ENCODE peak calls at places on chromosomes 7 and 10, in ten cellular contexts. T is A549, D is ovary, I is K562, H is HepG2, Q is H1, B is GM12878, N is tibial nerve, K is upper lobe of left lung, X is sigmoid colon. S is an unnamed sample. For H3K4me1, the result is how much of the 10 kb centered on the place peaks cover.

GRCh38 chr7:2966466-2967078 is 77.1 kb downstream of the CARD11 start:
- DNase-seq in B (no peak), Q (no peak), H (no peak), T (no peak), X (peak), N (no peak), K (peak), I (peak), D (no peak), S (no peak)

GRCh38 chr7:128916643-128916915 is 6.1 kb upstream of the KCP start:
- DNase-seq in B (no peak), T (no peak), D (no peak), Q (no peak), N (no peak), I (no peak), X (peak), H (no peak), K (no peak), S (no peak)

GRCh38 chr10:3757638-3758490 is 27.1 kb downstream of the KLF6 start:
- DNase-seq in X (no peak), Q (no peak), K (no peak), D (no peak), B (peak), H (no peak), I (no peak), N (no peak), T (no peak), S (no peak)

GRCh38 chr10:21495686-21496284 is 29.7 kb downstream of the SKIDA1 start:
- DNase-seq in N (peak), K (peak), X (peak), Q (peak), B (peak), D (peak), I (peak), T (peak), H (peak), S (peak)

GRCh38 chr10:46541735-46542566 is 14.5 kb downstream of the GPRIN2 start:
- DNase-seq in N (peak), X (no peak), H (no peak), K (no peak), T (peak), B (no peak), D (peak), I (no peak), Q (no peak), S (peak)

GRCh38 chr7:50940621-50941020 is 157.9 kb upstream of the GRB10 start:
- DNase-seq in I (no peak), Q (no peak), T (no peak), X (no peak), K (no peak), D (no peak), H (no peak), B (no peak), N (no peak), S (no peak)

GRCh38 chr7:99012722-99013121 is 131.2 kb downstream of the SMURF1 start:
- DNase-seq in H (no peak), T (no peak), B (no peak), N (no peak), K (no peak), Q (no peak), I (no peak), X (peak), D (no peak), S (no peak)

GRCh38 chr7:99389772-99390171 is 15.2 kb downstream of the ARPC1B start:
- DNase-seq in D (no peak), X (no peak), K (no peak), B (no peak), I (no peak), Q (no peak), N (no peak), T (no peak), H (no peak), S (no peak)

GRCh38 chr7:93622036-93622714 is 47.7 kb upstream of the CALCR start:
- DNase-seq in D (no peak), H (peak), T (peak), B (no peak), Q (no peak), I (peak), N (no peak), K (no peak), X (no peak), S (no peak)

GRCh38 chr10:83522456-83522855 is 616.9 kb upstream of the GHITM start:
- DNase-seq in N (no peak), B (no peak), T (no peak), Q (no peak), D (no peak), K (no peak), X (no peak), I (no peak), H (no peak), S (no peak)

GRCh38 chr7:101861223-101861775 is 43.9 kb downstream of the CUX1 start:
- DNase-seq in K (no peak), B (no peak), D (no peak), I (no peak), T (no peak), X (peak), N (no peak), Q (no peak), H (no peak), S (no peak)

GRCh38 chr10:82245906-82246305 is 370.9 kb downstream of the NRG3 start:
- DNase-seq in B (no peak), X (no peak), K (no peak), Q (no peak), D (no peak), I (no peak), N (no peak), H (no peak), T (no peak), S (no peak)

GRCh38 chr10:21830037-21830436 is 173.5 kb downstream of the DNAJC1 start:
- DNase-seq in K (no peak), N (no peak), D (no peak), B (no peak), H (no peak), X (no peak), Q (no peak), I (no peak), T (no peak), S (no peak)

GRCh38 chr7:78510580-78511188 is 712.1 kb downstream of the PHTF2 start:
- DNase-seq in T (peak), K (no peak), X (no peak), I (no peak), B (no peak), D (peak), Q (no peak), N (no peak), H (peak), S (peak)

GRCh38 chr10:96935148-96935547 is 103.0 kb downstream of the LCOR start:
- DNase-seq in T (no peak), D (no peak), H (no peak), I (no peak), B (no peak), X (no peak), Q (no peak), N (no peak), K (no peak), S (no peak)

GRCh38 chr10:69333205-69333604 is 54.9 kb downstream of the HK1 start:
- DNase-seq in K (no peak), I (no peak), X (peak), B (no peak), D (no peak), T (no peak), N (no peak), Q (peak), H (no peak), S (no peak)

GRCh38 chr7:26365077-26365896 is 73.6 kb downstream of the SNX10 start:
- DNase-seq in B (peak), N (no peak), Q (no peak), H (peak), T (peak), X (no peak), D (no peak), K (no peak), I (peak), S (peak)

GRCh38 chr10:28924585-28925153 is 247.3 kb downstream of the BAMBI start:
- DNase-seq in Q (no peak), D (no peak), T (no peak), X (no peak), B (no peak), I (no peak), N (no peak), H (no peak), K (no peak), S (no peak)

GRCh38 chr7:121069346-121070100 is 81.0 kb downstream of the CPED1 start:
- DNase-seq in H (no peak), N (no peak), I (peak), T (no peak), Q (no peak), B (no peak), K (no peak), D (no peak), X (no peak), S (no peak)

GRCh38 chr10:335151-335800 is 200.0 kb downstream of the ZMYND11 start:
- DNase-seq in T (peak), I (no peak), N (no peak), X (no peak), D (no peak), Q (no peak), B (no peak), H (no peak), K (no peak), S (no peak)
- H3K4me1 ChIP-seq in T (under half), I (under half), N (under half), X (under half), D (under half), Q (under half), B (under half), H (under half), K (under half), S (under half)

GRCh38 chr7:157437519-157438061 is 100.8 kb downstream of the DNAJB6 start:
- DNase-seq in Q (peak), T (no peak), D (no peak), I (no peak), B (no peak), K (no peak), H (no peak), X (peak), N (no peak), S (no peak)

GRCh38 chr7:157436763-157437480 is 100.1 kb downstream of the DNAJB6 start:
- DNase-seq in B (no peak), H (no peak), N (no peak), Q (peak), T (no peak), I (no peak), D (no peak), X (peak), K (no peak), S (no peak)

GRCh38 chr7:157439761-157440160 is 103.0 kb downstream of the DNAJB6 start:
- DNase-seq in X (peak), D (no peak), Q (no peak), H (no peak), I (no peak), T (no peak), B (no peak), K (no peak), N (no peak), S (no peak)

GRCh38 chr7:157439149-157439548 is 102.3 kb downstream of the DNAJB6 start:
- DNase-seq in Q (no peak), D (no peak), T (no peak), N (no peak), B (no peak), X (peak), K (no peak), H (no peak), I (no peak), S (no peak)

GRCh38 chr7:157438121-157439025 is 101.6 kb downstream of the DNAJB6 start:
- DNase-seq in N (no peak), H (no peak), Q (peak), D (no peak), K (no peak), B (no peak), T (no peak), I (no peak), X (peak), S (no peak)
- TF ChIP-seq POLR2A in N (no peak), H (no peak), Q (no peak), D (no peak), K (no peak), B (no peak), T (no peak), I (no peak), X (no peak), S (no peak)

GRCh38 chr7:124323597-124323996 is 290.7 kb upstream of the TMEM229A start:
- DNase-seq in X (no peak), H (no peak), Q (no peak), D (no peak), I (no peak), B (no peak), K (no peak), T (no peak), N (no peak), S (no peak)
- TF ChIP-seq EP300 in X (no peak), H (no peak), Q (no peak), D (no peak), I (no peak), B (no peak), K (no peak), T (no peak), N (no peak), S (no peak)

GRCh38 chr10:79241629-79241989 is 105.7 kb upstream of the PPIF start:
- DNase-seq in Q (no peak), D (no peak), B (no peak), X (no peak), K (no peak), I (no peak), T (no peak), N (no peak), H (no peak), S (no peak)
- H3K4me1 ChIP-seq in Q (under half), D (under half), B (under half), X (half or more), K (half or more), I (under half), T (under half), N (under half), H (under half), S (half or more)

GRCh38 chr10:103472005-103472404 is 7.0 kb downstream of the CALHM3 start:
- DNase-seq in K (no peak), I (no peak), N (no peak), T (no peak), X (no peak), H (no peak), D (no peak), B (no peak), Q (no peak), S (peak)

GRCh38 chr10:103474077-103474476 is 5.0 kb downstream of the CALHM3 start:
- DNase-seq in Q (no peak), T (no peak), N (no peak), D (no peak), I (no peak), K (no peak), H (no peak), X (no peak), B (no peak), S (no peak)

GRCh38 chr10:103473261-103473671 is 5.8 kb downstream of the CALHM3 start:
- DNase-seq in N (no peak), X (no peak), H (no peak), B (no peak), I (no peak), Q (no peak), T (no peak), D (peak), K (peak), S (no peak)

GRCh38 chr10:103467391-103467790 is 8.7 kb upstream of the CALHM1 start:
- DNase-seq in T (no peak), N (no peak), B (peak), K (no peak), I (no peak), Q (no peak), H (no peak), X (no peak), D (no peak), S (no peak)

GRCh38 chr10:103470755-103471653 is 8.0 kb downstream of the CALHM3 start:
- DNase-seq in T (no peak), B (peak), K (no peak), X (no peak), D (peak), I (peak), N (no peak), H (no peak), Q (no peak), S (peak)
- TF ChIP-seq POLR2A in T (no peak), B (peak), K (no peak), X (no peak), D (no peak), I (no peak), N (no peak), H (no peak), Q (no peak), S (no peak)

DNA sequence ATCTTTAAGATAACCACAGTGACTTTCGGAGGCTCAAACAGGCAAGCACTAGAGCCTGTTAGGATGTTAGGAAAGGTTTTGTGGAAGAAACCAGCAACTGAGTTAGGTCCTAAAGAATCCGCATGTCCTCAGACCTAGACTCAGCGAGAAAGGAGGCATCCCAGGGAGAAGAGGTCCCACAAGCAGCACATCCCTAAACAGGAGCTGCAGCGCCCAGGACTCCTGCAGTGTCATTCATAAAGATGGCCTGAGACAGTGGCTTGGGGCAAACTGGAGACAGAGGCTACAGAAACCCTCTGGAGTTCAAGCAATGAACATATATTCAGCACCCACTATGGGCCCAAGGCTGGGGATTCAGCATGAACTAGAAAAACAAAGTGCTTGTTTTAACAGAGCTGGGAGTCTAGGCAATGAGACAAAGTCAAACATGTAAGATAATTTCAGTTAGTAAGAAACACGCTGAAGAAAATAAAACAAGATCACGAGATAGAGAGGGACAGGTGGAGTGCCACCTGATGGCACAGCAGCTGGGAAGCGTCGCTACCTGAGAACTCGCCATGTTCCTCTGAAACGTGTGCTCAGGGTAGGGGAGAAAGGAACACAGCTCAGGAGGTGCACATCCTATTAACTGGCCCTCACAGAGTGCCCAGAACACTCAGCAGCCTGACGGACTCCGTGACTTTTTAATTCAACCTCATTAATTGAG is 48.1 kb downstream of the PARD3 start:
- DNase-seq in T (no peak), X (no peak), D (no peak), H (no peak), B (no peak), K (no peak), Q (no peak), N (no peak), I (no peak), S (no peak)
- TF ChIP-seq EP300 in T (no peak), X (no peak), D (no peak), H (no peak), B (no peak), K (no peak), Q (no peak), N (no peak), I (no peak), S (no peak)

GRCh38 chr10:102632394-102633062 is 11.8 kb upstream of the TRIM8 start:
- DNase-seq in I (no peak), T (no peak), X (no peak), B (no peak), Q (no peak), N (no peak), K (no peak), D (peak), H (no peak), S (no peak)
- H3K4me1 ChIP-seq in I (under half), T (under half), X (half or more), B (under half), Q (under half), N (under half), K (half or more), D (under half), H (half or more), S (half or more)

DNA sequence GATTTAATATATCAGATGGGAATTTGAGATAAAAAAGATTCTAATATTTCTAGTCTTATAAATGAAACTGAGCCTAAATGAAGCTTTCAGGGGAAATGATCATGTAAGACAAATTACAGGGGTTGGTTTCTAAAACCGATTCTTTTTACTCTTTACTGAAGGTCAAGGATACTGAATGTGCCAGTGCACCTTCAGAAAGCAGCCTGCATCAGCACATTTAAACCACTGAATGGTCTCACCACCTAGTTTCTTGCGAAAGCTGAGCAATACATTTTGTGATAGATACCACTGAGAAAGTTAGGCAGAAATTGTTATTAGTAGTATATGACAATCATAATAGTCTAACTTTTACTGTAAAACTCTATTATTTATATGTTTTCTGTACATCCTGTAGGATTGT is 180.7 kb downstream of the PCDH15 start:
- DNase-seq in I (no peak), N (no peak), Q (no peak), T (no peak), D (no peak), H (no peak), B (no peak), X (no peak), K (no peak), S (no peak)
- TF ChIP-seq POLR2A in I (no peak), N (no peak), Q (no peak), T (no peak), D (no peak), H (no peak), B (no peak), X (no peak), K (no peak), S (no peak)

GRCh38 chr7:87878208-87878735 is 2.0 kb downstream of the DBF4 start:
- DNase-seq in I (no peak), D (no peak), K (no peak), B (no peak), T (no peak), H (no peak), N (no peak), Q (no peak), X (no peak), S (no peak)

GRCh38 chr7:87877641-87878040 is 1.3 kb downstream of the DBF4 start:
- DNase-seq in Q (no peak), D (no peak), H (no peak), T (no peak), I (no peak), B (no peak), X (no peak), K (no peak), N (no peak), S (no peak)

GRCh38 chr7:87875151-87876039 is 765 bp downstream of the SLC25A40 start:
- DNase-seq in T (no peak), X (peak), I (no peak), Q (no peak), B (no peak), N (no peak), D (no peak), K (no peak), H (peak), S (peak)

GRCh38 chr7:87876040-87876758 is at the start of the genes DBF4 and SLC25A40:
- DNase-seq in B (peak), I (peak), T (peak), N (peak), K (peak), H (peak), D (peak), X (peak), Q (peak), S (peak)

GRCh38 chr7:87876759-87877234 is 504 bp downstream of the DBF4 start:
- DNase-seq in Q (no peak), I (peak), B (no peak), H (peak), D (peak), N (peak), X (peak), T (peak), K (peak), S (peak)
- TF ChIP-seq EP300 in Q (no peak), I (no peak), B (no peak), H (no peak), D (no peak), N (no peak), X (no peak), T (no peak), K (no peak), S (no peak)

GRCh38 chr7:157611341-157611740 is 274.5 kb downstream of the DNAJB6 start:
- DNase-seq in I (no peak), D (no peak), B (no peak), Q (no peak), K (no peak), T (no peak), X (peak), H (no peak), N (no peak), S (no peak)
- H3K4me1 ChIP-seq in I (under half), D (under half), B (under half), Q (under half), K (under half), T (under half), X (under half), H (under half), N (under half), S (under half)

S was measured in transverse colon.